ENCODE peak calls at places on chromosomes 6 and 20, in six cellular contexts. M is GM12878, C is HepG2, W is GM12891, N is K562, D is H1. J is an unnamed sample.
A peak's percentile ranks its signal among the peaks of the same experiment; 100 is the strongest.

GRCh38 chr6:445571-446417 is 54.2 kb downstream of the IRF4 start:
- DNase-seq in M (no peak), C (no peak), W (no peak), N (no peak), D (no peak), J (no peak)

GRCh38 chr6:34358389-34358906 is 34.0 kb downstream of the NUDT3 start:
- DNase-seq in M (no peak), C (no peak), W (no peak), N (no peak), D (no peak), J (no peak)

GRCh38 chr6:75643173-75643572 is 41.5 kb downstream of the SENP6 start:
- DNase-seq in M (no peak), C (no peak), W (no peak), N (no peak), D (no peak), J (no peak)

GRCh38 chr6:150336299-150336698 is 32.5 kb upstream of the IYD start:
- DNase-seq in M (peak; percentile 53), C (no peak), W (no peak), N (peak; percentile 34), D (no peak), J (no peak)

GRCh38 chr6:16415677-16416076 is 177.3 kb downstream of the GMPR start:
- DNase-seq in M (no peak), C (no peak), W (no peak), N (no peak), D (no peak), J (no peak)

GRCh38 chr6:2990179-2990931 is 9.3 kb upstream of the NQO2 start:
- DNase-seq in M (no peak), C (no peak), W (no peak), N (peak; percentile 97), D (no peak), J (no peak)

GRCh38 chr20:38685853-38686473 is 38.3 kb upstream of the SLC32A1 start:
- DNase-seq in M (no peak), C (peak; percentile 63), W (no peak), N (peak; percentile 66), D (peak; percentile 85), J (no peak)

GRCh38 chr20:19782669-19783068 is 24.6 kb downstream of the RIN2 start:
- DNase-seq in M (no peak), C (no peak), W (no peak), N (no peak), D (no peak), J (no peak)

GRCh38 chr20:6008254-6008653 is 45.6 kb downstream of the LRRN4 start:
- DNase-seq in M (no peak), C (peak; percentile 86), W (no peak), N (peak; percentile 26), D (no peak), J (no peak)

GRCh38 chr6:38436726-38437465 is 202.8 kb downstream of the BTBD9 start:
- DNase-seq in M (no peak), C (no peak), W (no peak), N (no peak), D (no peak), J (no peak)

GRCh38 chr6:108896111-108896661 is 48.0 kb downstream of the ARMC2 start:
- DNase-seq in M (no peak), C (no peak), W (no peak), N (no peak), D (no peak), J (no peak)

GRCh38 chr6:165701564-165702354 is 38.7 kb upstream of the PDE10A start:
- DNase-seq in M (no peak), C (no peak), W (no peak), N (no peak), D (no peak), J (no peak)

GRCh38 chr6:6843057-6843627 is 254.6 kb downstream of the LY86 start:
- DNase-seq in M (no peak), C (no peak), W (no peak), N (no peak), D (no peak), J (no peak)

GRCh38 chr6:41716516-41717446 is 18.6 kb downstream of the TFEB start:
- DNase-seq in M (no peak), C (no peak), W (no peak), N (no peak), D (no peak), J (no peak)

GRCh38 chr6:151341481-151342195 is 49.7 kb downstream of the ZBTB2 start:
- DNase-seq in M (no peak), C (no peak), W (no peak), N (no peak), D (peak; percentile 43), J (no peak)

GRCh38 chr6:72699142-72699541 is 77.3 kb downstream of the KCNQ5 start:
- DNase-seq in M (no peak), C (no peak), W (no peak), N (no peak), D (no peak), J (no peak)

GRCh38 chr6:139436521-139437348 is 62.3 kb upstream of the CITED2 start:
- DNase-seq in M (no peak), C (no peak), W (no peak), N (no peak), D (no peak), J (no peak)

GRCh38 chr6:166330612-166331011 is 11.7 kb downstream of the SFT2D1 start:
- DNase-seq in M (no peak), C (peak; percentile 89), W (no peak), N (peak; percentile 96), D (peak; percentile 84), J (no peak)

GRCh38 chr20:3235661-3236324 is 3.2 kb downstream of the SLC4A11 start:
- DNase-seq in M (no peak), C (no peak), W (no peak), N (no peak), D (no peak), J (no peak)

GRCh38 chr6:101597711-101598110 is 204.2 kb downstream of the GRIK2 start:
- DNase-seq in M (no peak), C (no peak), W (no peak), N (no peak), D (no peak), J (no peak)

GRCh38 chr20:17806739-17807441 is 107.1 kb downstream of the BANF2 start:
- DNase-seq in M (no peak), C (no peak), W (no peak), N (peak; percentile 20), D (peak; percentile 64), J (no peak)

GRCh38 chr20:10666221-10667076 is 7.3 kb downstream of the JAG1 start:
- DNase-seq in M (no peak), C (no peak), W (no peak), N (no peak), D (no peak), J (no peak)

GRCh38 chr6:658244-658643 is 1.3 kb upstream of the HUS1B start:
- DNase-seq in M (no peak), C (no peak), W (no peak), N (peak; percentile 72), D (no peak), J (no peak)

GRCh38 chr6:5471044-5471443 is 209.7 kb downstream of the FARS2 start:
- DNase-seq in M (peak; percentile 26), C (peak; percentile 54), W (peak; percentile 30), N (peak; percentile 76), D (no peak), J (peak; percentile 27)

GRCh38 chr6:46888031-46888430 is 33.7 kb downstream of the ADGRF5 start:
- DNase-seq in M (no peak), C (no peak), W (no peak), N (no peak), D (no peak), J (no peak)

GRCh38 chr6:163651910-163652309 is 237.4 kb downstream of the QKI start:
- DNase-seq in M (no peak), C (no peak), W (no peak), N (no peak), D (no peak), J (no peak)

GRCh38 chr6:33330736-33331135 is 13.2 kb upstream of the ZBTB22 start:
- DNase-seq in M (no peak), C (no peak), W (no peak), N (no peak), D (no peak), J (no peak)

GRCh38 chr6:33323623-33323948 is 6.0 kb upstream of the ZBTB22 start:
- DNase-seq in M (no peak), C (no peak), W (no peak), N (no peak), D (peak; percentile 57), J (no peak)

GRCh38 chr6:33324139-33324538 is 6.6 kb upstream of the ZBTB22 start:
- DNase-seq in M (no peak), C (no peak), W (no peak), N (no peak), D (no peak), J (no peak)

GRCh38 chr6:33329058-33329457 is 11.5 kb upstream of the ZBTB22 start:
- DNase-seq in M (no peak), C (no peak), W (no peak), N (no peak), D (no peak), J (no peak)
- TF ChIP-seq TAF1 in M (no peak), C (no peak), W (no peak), N (no peak), D (no peak), J (no peak)

DNA sequence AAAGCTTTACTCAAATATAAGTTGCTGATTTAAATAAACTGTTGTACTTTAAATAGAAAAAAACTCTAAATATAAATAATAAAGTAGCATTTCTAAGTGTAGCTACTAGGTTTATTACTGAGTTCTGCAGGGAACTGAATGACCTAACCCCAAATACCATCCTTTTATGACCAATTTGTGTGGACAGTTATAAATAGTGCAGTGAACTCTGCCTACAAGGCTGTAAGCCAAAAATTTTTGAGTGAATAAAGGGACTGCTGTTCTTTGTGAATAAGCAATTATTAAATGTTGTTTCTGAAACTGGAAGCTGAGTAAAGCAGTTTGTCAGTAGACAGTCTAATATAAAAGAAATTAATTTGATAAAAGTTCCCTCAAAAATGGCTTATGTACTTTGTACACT is 90.8 kb upstream of the ELOVL5 start:
- DNase-seq in M (no peak), C (no peak), W (no peak), N (no peak), D (no peak), J (no peak)
- TF ChIP-seq POLR2AphosphoS5 in M (no peak), C (no peak), W (no peak), N (no peak), D (no peak), J (no peak)

GRCh38 chr20:57401565-57401918 is 10.3 kb downstream of the RBM38 start:
- DNase-seq in M (no peak), C (no peak), W (no peak), N (no peak), D (no peak), J (no peak)
- TF ChIP-seq POLR2A in M (peak; percentile 1), C (no peak), W (no peak), N (no peak), D (no peak), J (no peak)

GRCh38 chr6:14316911-14317535 is 199.5 kb downstream of the CD83 start:
- DNase-seq in M (no peak), C (no peak), W (no peak), N (no peak), D (no peak), J (no peak)
- TF ChIP-seq TAF1 in M (no peak), C (no peak), W (no peak), N (no peak), D (no peak), J (no peak)

J was measured in GM12892.